ENCODE peak calls at places on chromosomes 7 and 10, in eight cellular contexts. Y, T, O, Q, M, S, F and W are unnamed samples.

GRCh38 chr10:30438016-30438850 is 4.2 kb downstream of the MAP3K8 start:
- DNase-seq in Y (no peak), T (no peak), O (no peak), Q (peak; percentile 22), M (no peak), S (no peak), F (no peak), W (no peak)

GRCh38 chr10:59905735-59906416 is 480 bp downstream of the CCDC6 start:
- DNase-seq in Y (no peak), T (no peak), O (no peak), Q (no peak), M (peak; percentile 48), S (no peak), F (peak; percentile 16), W (no peak)

GRCh38 chr7:32191296-32191695 is 121.1 kb upstream of the PDE1C start:
- DNase-seq in Y (no peak), T (no peak), O (no peak), Q (no peak), M (no peak), S (no peak), F (no peak), W (no peak)

GRCh38 chr10:70832852-70833542 is 17.2 kb downstream of the SGPL1 start:
- DNase-seq in Y (no peak), T (no peak), O (peak; percentile 89), Q (peak; percentile 91), M (no peak), S (no peak), F (no peak), W (no peak)

GRCh38 chr7:107172318-107173032 is 3.7 kb downstream of the HBP1 start:
- DNase-seq in Y (no peak), T (no peak), O (no peak), Q (no peak), M (no peak), S (no peak), F (no peak), W (no peak)

GRCh38 chr7:43658718-43659548 is 70.4 kb downstream of the COA1 start:
- DNase-seq in Y (peak; percentile 51), T (no peak), O (peak; percentile 80), Q (peak; percentile 82), M (no peak), S (no peak), F (no peak), W (no peak)

GRCh38 chr10:118931436-118931835 is 98.1 kb upstream of the NANOS1 start:
- DNase-seq in Y (no peak), T (no peak), O (no peak), Q (no peak), M (no peak), S (no peak), F (no peak), W (no peak)

GRCh38 chr7:130943981-130944380 is 210.0 kb upstream of the KLF14 start:
- DNase-seq in Y (no peak), T (no peak), O (no peak), Q (no peak), M (no peak), S (no peak), F (no peak), W (no peak)

GRCh38 chr7:44212018-44212417 is 11.2 kb downstream of the YKT6 start:
- DNase-seq in Y (no peak), T (no peak), O (no peak), Q (no peak), M (no peak), S (peak; percentile 76), F (no peak), W (no peak)

GRCh38 chr10:89171996-89172395 is 35.1 kb downstream of the CH25H start:
- DNase-seq in Y (no peak), T (no peak), O (no peak), Q (peak; percentile 45), M (no peak), S (no peak), F (no peak), W (no peak)

GRCh38 chr7:130344248-130344866 is at the start of gene CPA5:
- DNase-seq in Y (no peak), T (no peak), O (no peak), Q (no peak), M (no peak), S (no peak), F (no peak), W (no peak)

GRCh38 chr10:96986200-96986856 is 154.2 kb downstream of the LCOR start:
- DNase-seq in Y (no peak), T (no peak), O (no peak), Q (no peak), M (no peak), S (no peak), F (no peak), W (no peak)

GRCh38 chr10:3310016-3310415 is 137.4 kb upstream of the PITRM1 start:
- DNase-seq in Y (no peak), T (no peak), O (no peak), Q (no peak), M (no peak), S (no peak), F (no peak), W (no peak)

GRCh38 chr10:11009471-11010308 is 8.0 kb upstream of the CELF2 start:
- DNase-seq in Y (no peak), T (no peak), O (peak; percentile 16), Q (peak; percentile 10), M (no peak), S (no peak), F (no peak), W (no peak)

GRCh38 chr10:69180525-69181204 is 631 bp downstream of the SUPV3L1 start:
- DNase-seq in Y (no peak), T (no peak), O (peak; percentile 15), Q (peak; percentile 20), M (no peak), S (peak; percentile 1), F (no peak), W (peak; percentile 5)

GRCh38 chr10:26052326-26052725 is 118.3 kb downstream of the MYO3A start:
- DNase-seq in Y (no peak), T (no peak), O (no peak), Q (no peak), M (no peak), S (no peak), F (no peak), W (no peak)

GRCh38 chr10:122102867-122103525 is 114.0 kb downstream of the TACC2 start:
- DNase-seq in Y (no peak), T (no peak), O (peak; percentile 14), Q (no peak), M (no peak), S (no peak), F (no peak), W (no peak)

GRCh38 chr7:81062747-81063146 is 143.9 kb upstream of the SEMA3C start:
- DNase-seq in Y (no peak), T (no peak), O (no peak), Q (no peak), M (no peak), S (no peak), F (no peak), W (no peak)

GRCh38 chr10:119270893-119271361 is 63.6 kb downstream of the GRK5 start:
- DNase-seq in Y (no peak), T (peak; percentile 89), O (peak; percentile 94), Q (no peak), M (no peak), S (no peak), F (peak; percentile 55), W (peak; percentile 54)

GRCh38 chr10:94133239-94133638 is 139.5 kb downstream of the PLCE1 start:
- DNase-seq in Y (no peak), T (peak; percentile 80), O (peak; percentile 43), Q (peak; percentile 60), M (no peak), S (peak; percentile 33), F (no peak), W (no peak)

GRCh38 chr7:22433710-22434460 is 66.1 kb downstream of the STEAP1B start:
- DNase-seq in Y (no peak), T (peak; percentile 51), O (peak; percentile 31), Q (peak; percentile 64), M (no peak), S (no peak), F (no peak), W (no peak)

GRCh38 chr10:36880898-36881297 is 244.5 kb upstream of the ANKRD30A start:
- DNase-seq in Y (no peak), T (no peak), O (peak; percentile 58), Q (peak; percentile 2), M (no peak), S (peak; percentile 9), F (no peak), W (no peak)

GRCh38 chr7:106284516-106285050 is at the start of gene NAMPT:
- DNase-seq in Y (no peak), T (peak; percentile 48), O (no peak), Q (peak; percentile 41), M (no peak), S (no peak), F (no peak), W (no peak)

GRCh38 chr7:149719912-149720335 is 53.5 kb downstream of the ZNF467 start:
- DNase-seq in Y (no peak), T (no peak), O (no peak), Q (peak; percentile 34), M (no peak), S (no peak), F (no peak), W (no peak)

GRCh38 chr10:79947083-79947415 is 1.9 kb downstream of the SFTPD start:
- DNase-seq in Y (no peak), T (no peak), O (no peak), Q (no peak), M (no peak), S (no peak), F (no peak), W (no peak)

GRCh38 chr10:3655528-3655927 is 129.5 kb downstream of the KLF6 start:
- DNase-seq in Y (no peak), T (no peak), O (no peak), Q (no peak), M (no peak), S (peak; percentile 17), F (no peak), W (no peak)

GRCh38 chr10:16470747-16471146 is 33.9 kb downstream of the PTER start:
- DNase-seq in Y (peak; percentile 27), T (no peak), O (no peak), Q (no peak), M (no peak), S (no peak), F (peak; percentile 8), W (peak; percentile 59)

GRCh38 chr10:94219829-94220228 is 142.9 kb downstream of the NOC3L start:
- DNase-seq in Y (no peak), T (no peak), O (peak; percentile 9), Q (peak; percentile 33), M (no peak), S (no peak), F (no peak), W (no peak)

GRCh38 chr7:50226139-50226538 is 78.4 kb upstream of the IKZF1 start:
- DNase-seq in Y (no peak), T (no peak), O (no peak), Q (no peak), M (no peak), S (no peak), F (no peak), W (no peak)

GRCh38 chr7:2499719-2500430 is 19.7 kb upstream of the LFNG start:
- DNase-seq in Y (no peak), T (no peak), O (no peak), Q (no peak), M (no peak), S (no peak), F (no peak), W (no peak)

GRCh38 chr7:19538036-19538435 is 170.8 kb downstream of the POLR1F start:
- DNase-seq in Y (no peak), T (no peak), O (peak; percentile 42), Q (peak; percentile 12), M (no peak), S (peak; percentile 25), F (no peak), W (no peak)

GRCh38 chr7:34160261-34160752 is 255.0 kb downstream of the BMPER start:
- DNase-seq in Y (no peak), T (no peak), O (peak; percentile 58), Q (peak; percentile 83), M (no peak), S (no peak), F (no peak), W (no peak)

GRCh38 chr10:46263831-46264268 is 22.9 kb upstream of the ANTXRL start:
- DNase-seq in Y (no peak), T (no peak), O (no peak), Q (no peak), M (no peak), S (no peak), F (no peak), W (no peak)

GRCh38 chr10:122213766-122214165 is 57.3 kb upstream of the BTBD16 start:
- DNase-seq in Y (no peak), T (no peak), O (peak; percentile 7), Q (no peak), M (peak; percentile 17), S (peak; percentile 75), F (no peak), W (no peak)